ENCODE peak calls at places on chromosomes 11 and 22, in eight cellular contexts. N is BJ, M is endodermal cell, H is neural crest cell, D is spleen, F is GM10248, T is left ventricle myocardium inferior, Y is stomach. O is an unnamed sample.

GRCh38 chr11:69292221-69292648 is 1.7 kb upstream of the MYEOV start:
- DNase-seq in N (no peak), M (peak; percentile 89), H (peak; percentile 50), D (peak; percentile 88), F (no peak), T (no peak), Y (no peak), O (no peak)

GRCh38 chr22:35446365-35446764 is 46.4 kb downstream of the MCM5 start:
- DNase-seq in N (peak; percentile 37), M (no peak), H (no peak), D (no peak), F (no peak), T (no peak), Y (no peak), O (peak; percentile 74)

GRCh38 chr11:113505541-113506375 is 30.6 kb upstream of the DRD2 start:
- DNase-seq in N (no peak), M (peak; percentile 59), H (peak; percentile 30), D (no peak), F (no peak), T (no peak), Y (no peak), O (peak; percentile 13)

GRCh38 chr11:67572747-67573419 is 10.7 kb upstream of the GSTP1 start:
- DNase-seq in N (no peak), M (peak; percentile 84), H (peak; percentile 30), D (peak; percentile 78), F (no peak), T (no peak), Y (peak; percentile 79), O (peak; percentile 78)

GRCh38 chr11:79437274-79437980 is 3.4 kb downstream of the TENM4 start:
- DNase-seq in N (no peak), M (peak; percentile 94), H (peak; percentile 52), D (peak; percentile 76), F (peak; percentile 22), T (peak; percentile 76), Y (peak; percentile 64), O (peak; percentile 64)

GRCh38 chr11:65559951-65560537 is 1.9 kb upstream of the LTBP3 start:
- DNase-seq in N (no peak), M (peak; percentile 74), H (no peak), D (no peak), F (no peak), T (no peak), Y (no peak), O (peak; percentile 85)

GRCh38 chr11:73240190-73240781 is 22.2 kb downstream of the P2RY2 start:
- DNase-seq in N (peak; percentile 9), M (peak; percentile 71), H (no peak), D (peak; percentile 66), F (no peak), T (peak; percentile 83), Y (no peak), O (peak; percentile 76)

GRCh38 chr11:30508594-30508993 is 77.6 kb downstream of the MPPED2 start:
- DNase-seq in N (no peak), M (no peak), H (no peak), D (no peak), F (no peak), T (peak; percentile 15), Y (no peak), O (no peak)

GRCh38 chr11:30128269-30128932 is 102.4 kb upstream of the FSHB start:
- DNase-seq in N (no peak), M (peak; percentile 56), H (no peak), D (no peak), F (peak; percentile 7), T (no peak), Y (no peak), O (peak; percentile 67)

GRCh38 chr11:108220721-108221346 is 1.6 kb downstream of the NPAT start:
- DNase-seq in N (no peak), M (no peak), H (no peak), D (no peak), F (no peak), T (no peak), Y (no peak), O (peak; percentile 18)

GRCh38 chr11:131671764-131672163 is 301.3 kb downstream of the NTM start:
- DNase-seq in N (no peak), M (peak; percentile 90), H (no peak), D (no peak), F (no peak), T (no peak), Y (no peak), O (no peak)
- TF ChIP-seq CTCF in N (no peak), M (peak; percentile 90), H (peak; percentile 26), D (no peak), F (no peak), T (peak; percentile 19), Y (no peak), O (no peak)

GRCh38 chr11:50423208-50423607 is 390.5 kb downstream of the OR4C45 start:
- DNase-seq in N (no peak), M (no peak), H (no peak), D (no peak), F (no peak), T (no peak), Y (no peak), O (no peak)
- TF ChIP-seq CTCF in N (no peak), M (no peak), H (no peak), D (no peak), F (no peak), T (no peak), Y (no peak), O (no peak)

GRCh38 chr22:38132794-38133193 is 22.3 kb upstream of the BAIAP2L2 start:
- DNase-seq in N (no peak), M (no peak), H (no peak), D (peak; percentile 62), F (no peak), T (no peak), Y (no peak), O (no peak)
- TF ChIP-seq CTCF in N (no peak), M (no peak), H (no peak), D (no peak), F (no peak), T (no peak), Y (no peak), O (no peak)

GRCh38 chr11:15192007-15192556 is 77.4 kb downstream of the INSC start:
- DNase-seq in N (no peak), M (peak; percentile 55), H (no peak), D (no peak), F (no peak), T (no peak), Y (no peak), O (no peak)
- TF ChIP-seq CTCF in N (no peak), M (peak; percentile 25), H (no peak), D (no peak), F (no peak), T (no peak), Y (no peak), O (no peak)

GRCh38 chr11:2693851-2694261 is 5.9 kb downstream of the KCNQ1OT1 start:
- DNase-seq in N (no peak), M (peak; percentile 83), H (no peak), D (peak; percentile 64), F (no peak), T (peak; percentile 7), Y (no peak), O (no peak)
- TF ChIP-seq CTCF in N (no peak), M (peak; percentile 47), H (no peak), D (no peak), F (no peak), T (no peak), Y (no peak), O (no peak)

DNA sequence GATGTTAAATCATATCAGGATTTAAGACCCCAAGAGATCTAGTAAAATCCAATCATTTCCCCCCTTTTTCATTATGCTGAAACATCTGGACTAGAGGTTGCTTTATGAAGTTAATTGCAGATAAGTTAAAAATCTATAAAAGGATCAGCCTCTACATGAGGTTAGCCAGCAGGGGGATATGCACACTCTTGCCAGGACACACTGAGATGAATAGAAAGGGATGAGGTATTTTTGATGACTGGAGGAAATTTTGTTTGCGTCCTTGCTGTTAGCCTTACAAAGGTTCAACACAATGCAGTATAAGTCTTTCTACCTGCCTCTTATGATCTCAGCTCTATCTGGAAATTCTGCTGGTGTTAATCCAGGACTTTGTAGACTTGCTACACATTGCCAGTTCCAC is 1034.3 kb downstream of the LRRC4C start:
- DNase-seq in N (no peak), M (no peak), H (no peak), D (no peak), F (no peak), T (no peak), Y (no peak), O (no peak)
- TF ChIP-seq CTCF in N (no peak), M (peak; percentile 37), H (peak; percentile 27), D (no peak), F (no peak), T (no peak), Y (no peak), O (no peak)

DNA sequence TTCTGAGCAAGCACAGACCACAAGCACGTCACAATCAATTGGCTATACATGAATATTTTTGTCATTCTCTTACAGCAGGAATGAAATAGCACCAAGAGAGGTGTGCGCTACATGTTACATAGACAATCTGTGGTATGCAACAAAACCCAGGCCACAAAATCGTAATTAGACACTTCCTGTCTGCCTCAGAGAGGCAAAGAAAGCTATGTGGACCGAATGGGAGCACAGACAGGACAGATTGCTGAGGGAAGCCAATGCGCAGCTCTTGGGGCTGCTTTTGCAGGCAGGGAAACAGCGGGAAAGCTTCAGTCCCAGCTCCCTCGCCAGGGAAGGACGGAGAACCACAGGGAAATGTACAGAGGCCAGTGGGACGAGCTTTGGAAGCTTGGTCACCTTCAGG is 40.9 kb downstream of the SERPINH1 start:
- DNase-seq in N (no peak), M (no peak), H (no peak), D (no peak), F (no peak), T (no peak), Y (no peak), O (no peak)
- TF ChIP-seq CTCF in N (no peak), M (no peak), H (no peak), D (no peak), F (no peak), T (no peak), Y (no peak), O (no peak)

DNA sequence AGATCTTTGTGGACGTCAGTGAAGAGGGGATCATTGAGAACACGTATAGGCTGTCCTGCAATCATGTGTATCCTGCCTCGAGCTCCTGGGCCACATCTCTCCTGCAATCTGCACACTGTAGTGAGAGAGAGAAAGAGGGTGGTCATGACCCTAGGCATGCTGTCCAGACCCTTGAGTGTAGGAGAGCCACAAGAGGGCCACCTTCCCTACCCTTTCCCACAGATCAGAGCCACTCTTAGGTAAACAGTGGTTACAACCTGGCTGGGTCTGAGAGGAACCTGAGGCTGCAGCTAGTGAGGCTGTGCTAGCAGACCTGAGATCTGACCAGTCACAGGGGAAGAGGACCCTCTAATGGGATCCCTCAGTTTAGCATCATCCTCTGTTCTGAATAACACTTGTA is 3.9 kb upstream of the IL18BP start:
- DNase-seq in N (no peak), M (peak; percentile 48), H (no peak), D (no peak), F (no peak), T (no peak), Y (no peak), O (no peak)
- TF ChIP-seq CTCF in N (no peak), M (peak; percentile 50), H (no peak), D (no peak), F (no peak), T (no peak), Y (no peak), O (no peak)

GRCh38 chr11:9363954-9364912 is 20.2 kb upstream of the IPO7 start:
- DNase-seq in N (peak; percentile 82), M (peak; percentile 98), H (peak; percentile 71), D (peak; percentile 97), F (peak; percentile 94), T (peak; percentile 96), Y (peak; percentile 96), O (peak; percentile 95)
- TF ChIP-seq CTCF in N (no peak), M (no peak), H (no peak), D (no peak), F (no peak), T (no peak), Y (no peak), O (no peak)